ENCODE peak calls at places on chromosome 13, in nine cellular contexts. One of them, this sample, is unnamed. For H3K27me3, the result is how much of the 10 kb centered on the place peaks cover.

GRCh38 chr13:39567569-39567968 is 35.4 kb downstream of the LHFPL6 start:
- DNase-seq in H9: no peak
- DNase-seq in body of pancreas: no peak
- DNase-seq in effector memory CD4-positive, alpha-beta T cell: no peak
- DNase-seq in foreskin keratinocyte: no peak
- DNase-seq in mammary epithelial cell: no peak
- DNase-seq in HAP-1: peak
- DNase-seq in heart right ventricle: no peak
- DNase-seq in fibroblast of lung: no peak
- DNase-seq in this sample: no peak

GRCh38 chr13:31851201-31851600 is 111.9 kb downstream of the RXFP2 start:
- DNase-seq in HAP-1: no peak
- DNase-seq in heart right ventricle: no peak
- DNase-seq in fibroblast of lung: no peak
- DNase-seq in H9: no peak
- DNase-seq in body of pancreas: no peak
- DNase-seq in foreskin keratinocyte: no peak
- DNase-seq in effector memory CD4-positive, alpha-beta T cell: no peak
- DNase-seq in mammary epithelial cell: no peak
- DNase-seq in this sample: no peak

GRCh38 chr13:30423891-30424290 is 1.6 kb downstream of the UBE2L5 start:
- DNase-seq in fibroblast of lung: no peak
- DNase-seq in H9: no peak
- DNase-seq in mammary epithelial cell: no peak
- DNase-seq in foreskin keratinocyte: no peak
- DNase-seq in body of pancreas: no peak
- DNase-seq in heart right ventricle: no peak
- DNase-seq in effector memory CD4-positive, alpha-beta T cell: no peak
- DNase-seq in HAP-1: no peak
- DNase-seq in this sample: no peak

GRCh38 chr13:37788346-37788745 is 81.2 kb downstream of the TRPC4 start:
- DNase-seq in H9: no peak
- DNase-seq in HAP-1: no peak
- DNase-seq in mammary epithelial cell: no peak
- DNase-seq in foreskin keratinocyte: no peak
- DNase-seq in body of pancreas: no peak
- DNase-seq in fibroblast of lung: no peak
- DNase-seq in heart right ventricle: no peak
- DNase-seq in effector memory CD4-positive, alpha-beta T cell: no peak
- DNase-seq in this sample: no peak

GRCh38 chr13:45626731-45627374 is 11.3 kb upstream of the ERICH6B start:
- DNase-seq in fibroblast of lung: peak
- DNase-seq in foreskin keratinocyte: no peak
- DNase-seq in mammary epithelial cell: no peak
- DNase-seq in body of pancreas: no peak
- DNase-seq in HAP-1: peak
- DNase-seq in effector memory CD4-positive, alpha-beta T cell: no peak
- DNase-seq in H9: no peak
- DNase-seq in heart right ventricle: no peak
- DNase-seq in this sample: peak

GRCh38 chr13:51148952-51149573 is 38.0 kb upstream of the C13orf42 start:
- DNase-seq in foreskin keratinocyte: no peak
- DNase-seq in mammary epithelial cell: peak
- DNase-seq in body of pancreas: peak
- DNase-seq in H9: peak
- DNase-seq in heart right ventricle: peak
- DNase-seq in effector memory CD4-positive, alpha-beta T cell: no peak
- DNase-seq in HAP-1: peak
- DNase-seq in fibroblast of lung: peak
- DNase-seq in this sample: peak

GRCh38 chr13:43785166-43785680 is 1.5 kb downstream of the ENOX1 start:
- DNase-seq in mammary epithelial cell: no peak
- DNase-seq in effector memory CD4-positive, alpha-beta T cell: no peak
- DNase-seq in H9: no peak
- DNase-seq in HAP-1: no peak
- DNase-seq in foreskin keratinocyte: no peak
- DNase-seq in fibroblast of lung: no peak
- DNase-seq in heart right ventricle: no peak
- DNase-seq in body of pancreas: no peak
- DNase-seq in this sample: no peak

GRCh38 chr13:45385912-45386311 is 32.3 kb downstream of the SLC25A30 start:
- DNase-seq in HAP-1: no peak
- DNase-seq in fibroblast of lung: no peak
- DNase-seq in foreskin keratinocyte: no peak
- DNase-seq in heart right ventricle: no peak
- DNase-seq in body of pancreas: no peak
- DNase-seq in H9: no peak
- DNase-seq in mammary epithelial cell: no peak
- DNase-seq in effector memory CD4-positive, alpha-beta T cell: no peak
- DNase-seq in this sample: no peak

GRCh38 chr13:114101831-114102520 is 30.4 kb downstream of the RASA3 start:
- DNase-seq in H9: no peak
- DNase-seq in foreskin keratinocyte: no peak
- DNase-seq in heart right ventricle: no peak
- DNase-seq in effector memory CD4-positive, alpha-beta T cell: no peak
- DNase-seq in fibroblast of lung: peak
- DNase-seq in body of pancreas: peak
- DNase-seq in HAP-1: no peak
- DNase-seq in mammary epithelial cell: no peak
- DNase-seq in this sample: no peak

GRCh38 chr13:37889102-37889501 is 19.5 kb upstream of the TRPC4 start:
- DNase-seq in mammary epithelial cell: peak
- DNase-seq in HAP-1: no peak
- DNase-seq in heart right ventricle: no peak
- DNase-seq in effector memory CD4-positive, alpha-beta T cell: no peak
- DNase-seq in H9: no peak
- DNase-seq in foreskin keratinocyte: no peak
- DNase-seq in fibroblast of lung: peak
- DNase-seq in body of pancreas: no peak
- DNase-seq in this sample: peak

GRCh38 chr13:23570099-23570926 is at the start of gene TNFRSF19:
- DNase-seq in effector memory CD4-positive, alpha-beta T cell: no peak
- DNase-seq in fibroblast of lung: peak
- DNase-seq in H9: no peak
- DNase-seq in HAP-1: peak
- DNase-seq in heart right ventricle: peak
- DNase-seq in mammary epithelial cell: peak
- DNase-seq in body of pancreas: peak
- DNase-seq in foreskin keratinocyte: no peak
- DNase-seq in this sample: peak

GRCh38 chr13:75440100-75440499 is 41.9 kb downstream of the TBC1D4 start:
- DNase-seq in foreskin keratinocyte: no peak
- DNase-seq in body of pancreas: peak
- DNase-seq in H9: no peak
- DNase-seq in effector memory CD4-positive, alpha-beta T cell: no peak
- DNase-seq in fibroblast of lung: no peak
- DNase-seq in mammary epithelial cell: no peak
- DNase-seq in heart right ventricle: no peak
- DNase-seq in HAP-1: no peak
- DNase-seq in this sample: no peak

GRCh38 chr13:46640843-46641242 is 87.9 kb downstream of the LRCH1 start:
- DNase-seq in H9: no peak
- DNase-seq in foreskin keratinocyte: peak
- DNase-seq in mammary epithelial cell: peak
- DNase-seq in heart right ventricle: no peak
- DNase-seq in fibroblast of lung: peak
- DNase-seq in body of pancreas: no peak
- DNase-seq in HAP-1: no peak
- DNase-seq in effector memory CD4-positive, alpha-beta T cell: no peak
- DNase-seq in this sample: peak

GRCh38 chr13:79108914-79109643 is 297.0 kb downstream of the RBM26 start:
- DNase-seq in H9: no peak
- DNase-seq in fibroblast of lung: no peak
- DNase-seq in HAP-1: no peak
- DNase-seq in foreskin keratinocyte: no peak
- DNase-seq in body of pancreas: no peak
- DNase-seq in heart right ventricle: no peak
- DNase-seq in mammary epithelial cell: no peak
- DNase-seq in effector memory CD4-positive, alpha-beta T cell: no peak
- DNase-seq in this sample: no peak

GRCh38 chr13:40384976-40385857 is 281.2 kb downstream of the FOXO1 start:
- DNase-seq in foreskin keratinocyte: peak
- DNase-seq in HAP-1: no peak
- DNase-seq in body of pancreas: no peak
- DNase-seq in fibroblast of lung: peak
- DNase-seq in heart right ventricle: no peak
- DNase-seq in mammary epithelial cell: peak
- DNase-seq in H9: no peak
- DNase-seq in effector memory CD4-positive, alpha-beta T cell: no peak
- DNase-seq in this sample: no peak

GRCh38 chr13:30504081-30504480 is 38.3 kb upstream of the HMGB1 start:
- DNase-seq in effector memory CD4-positive, alpha-beta T cell: no peak
- DNase-seq in foreskin keratinocyte: no peak
- DNase-seq in HAP-1: no peak
- DNase-seq in heart right ventricle: no peak
- DNase-seq in body of pancreas: no peak
- DNase-seq in H9: no peak
- DNase-seq in mammary epithelial cell: no peak
- DNase-seq in fibroblast of lung: peak
- DNase-seq in this sample: peak

GRCh38 chr13:72973234-72973633 is 85.6 kb upstream of the KLF5 start:
- DNase-seq in effector memory CD4-positive, alpha-beta T cell: no peak
- DNase-seq in HAP-1: no peak
- DNase-seq in fibroblast of lung: no peak
- DNase-seq in heart right ventricle: no peak
- DNase-seq in mammary epithelial cell: no peak
- DNase-seq in H9: no peak
- DNase-seq in body of pancreas: no peak
- DNase-seq in foreskin keratinocyte: no peak
- DNase-seq in this sample: no peak

GRCh38 chr13:29847501-29847983 is 2.9 kb downstream of the UBL3 start:
- DNase-seq in H9: no peak
- DNase-seq in body of pancreas: peak
- DNase-seq in HAP-1: peak
- DNase-seq in foreskin keratinocyte: peak
- DNase-seq in heart right ventricle: peak
- DNase-seq in mammary epithelial cell: peak
- DNase-seq in fibroblast of lung: peak
- DNase-seq in effector memory CD4-positive, alpha-beta T cell: no peak
- DNase-seq in this sample: peak

GRCh38 chr13:102948006-102948405 is 102.2 kb downstream of the ERCC5 start:
- DNase-seq in heart right ventricle: peak
- DNase-seq in HAP-1: peak
- DNase-seq in fibroblast of lung: peak
- DNase-seq in body of pancreas: no peak
- DNase-seq in mammary epithelial cell: no peak
- DNase-seq in effector memory CD4-positive, alpha-beta T cell: no peak
- DNase-seq in H9: no peak
- DNase-seq in foreskin keratinocyte: no peak
- DNase-seq in this sample: no peak

GRCh38 chr13:24922390-24923304 is 158.7 kb downstream of the RNF17 start:
- DNase-seq in effector memory CD4-positive, alpha-beta T cell: peak
- DNase-seq in body of pancreas: peak
- DNase-seq in H9: peak
- DNase-seq in fibroblast of lung: peak
- DNase-seq in foreskin keratinocyte: peak
- DNase-seq in HAP-1: peak
- DNase-seq in heart right ventricle: peak
- DNase-seq in mammary epithelial cell: peak
- DNase-seq in this sample: peak

DNA sequence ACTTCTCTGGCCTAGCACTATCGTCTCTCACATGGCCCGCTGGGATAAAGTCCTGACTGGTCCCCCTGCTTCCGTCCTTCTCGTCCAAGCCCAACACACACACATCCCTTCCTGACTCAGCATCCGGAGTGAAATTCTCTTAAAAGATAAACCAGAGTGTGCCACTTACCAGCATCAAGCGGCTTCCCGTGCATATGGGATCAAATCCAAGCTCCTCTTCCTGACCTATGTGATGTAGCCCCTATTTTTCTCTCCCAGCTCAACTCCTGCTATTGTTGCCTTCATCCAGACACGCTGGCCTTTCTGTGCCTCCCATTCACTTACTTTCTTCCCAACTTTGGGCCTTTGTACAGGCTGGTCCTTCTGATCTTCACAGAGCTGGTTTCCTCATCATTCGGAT is 530.4 kb downstream of the DIAPH3 start:
- DNase-seq in heart right ventricle: peak
- DNase-seq in mammary epithelial cell: no peak
- DNase-seq in fibroblast of lung: no peak
- DNase-seq in HAP-1: no peak
- DNase-seq in foreskin keratinocyte: no peak
- DNase-seq in body of pancreas: no peak
- DNase-seq in H9: no peak
- DNase-seq in effector memory CD4-positive, alpha-beta T cell: no peak
- DNase-seq in this sample: no peak
- H3K27me3 ChIP-seq in heart right ventricle: under half
- H3K27me3 ChIP-seq in mammary epithelial cell: under half
- H3K27me3 ChIP-seq in fibroblast of lung: under half
- H3K27me3 ChIP-seq in HAP-1: under half
- H3K27me3 ChIP-seq in foreskin keratinocyte: under half
- H3K27me3 ChIP-seq in body of pancreas: under half
- H3K27me3 ChIP-seq in H9: under half
- H3K27me3 ChIP-seq in effector memory CD4-positive, alpha-beta T cell: under half
- H3K27me3 ChIP-seq in this sample: under half

GRCh38 chr13:110561335-110562033 is at the start of gene RAB20:
- DNase-seq in body of pancreas: peak
- DNase-seq in mammary epithelial cell: peak
- DNase-seq in fibroblast of lung: peak
- DNase-seq in H9: peak
- DNase-seq in foreskin keratinocyte: peak
- DNase-seq in effector memory CD4-positive, alpha-beta T cell: peak
- DNase-seq in HAP-1: peak
- DNase-seq in heart right ventricle: peak
- DNase-seq in this sample: peak
- H3K27me3 ChIP-seq in body of pancreas: under half
- H3K27me3 ChIP-seq in mammary epithelial cell: under half
- H3K27me3 ChIP-seq in fibroblast of lung: under half
- H3K27me3 ChIP-seq in H9: under half
- H3K27me3 ChIP-seq in foreskin keratinocyte: under half
- H3K27me3 ChIP-seq in effector memory CD4-positive, alpha-beta T cell: under half
- H3K27me3 ChIP-seq in HAP-1: under half
- H3K27me3 ChIP-seq in heart right ventricle: under half
- H3K27me3 ChIP-seq in this sample: under half

GRCh38 chr13:27972619-27972877 is 3.4 kb upstream of the CDX2 start:
- DNase-seq in mammary epithelial cell: no peak
- DNase-seq in body of pancreas: no peak
- DNase-seq in foreskin keratinocyte: no peak
- DNase-seq in fibroblast of lung: no peak
- DNase-seq in heart right ventricle: no peak
- DNase-seq in effector memory CD4-positive, alpha-beta T cell: no peak
- DNase-seq in H9: no peak
- DNase-seq in HAP-1: no peak
- DNase-seq in this sample: no peak
- H3K27me3 ChIP-seq in mammary epithelial cell: half or more
- H3K27me3 ChIP-seq in body of pancreas: under half
- H3K27me3 ChIP-seq in foreskin keratinocyte: half or more
- H3K27me3 ChIP-seq in fibroblast of lung: half or more
- H3K27me3 ChIP-seq in heart right ventricle: half or more
- H3K27me3 ChIP-seq in effector memory CD4-positive, alpha-beta T cell: under half
- H3K27me3 ChIP-seq in H9: half or more
- H3K27me3 ChIP-seq in HAP-1: under half
- H3K27me3 ChIP-seq in this sample: half or more

DNA sequence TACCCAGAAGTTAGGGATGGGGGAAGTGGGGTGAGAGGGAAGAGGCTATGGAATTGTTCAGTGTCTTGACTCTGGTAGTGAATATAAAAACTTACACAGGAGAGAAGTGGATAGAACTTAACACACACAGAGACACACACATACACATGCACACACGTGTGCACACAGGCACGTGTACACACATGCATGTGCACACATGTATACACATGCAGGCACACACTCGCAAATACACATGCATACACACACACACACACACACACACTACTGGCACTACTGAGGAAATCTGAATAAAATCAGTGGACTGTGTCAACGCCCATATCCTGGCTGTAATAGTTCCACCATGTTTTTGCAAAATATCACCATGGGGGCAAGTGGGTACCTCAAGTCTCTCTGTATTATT is 107.9 kb downstream of the IRS2 start:
- DNase-seq in mammary epithelial cell: no peak
- DNase-seq in foreskin keratinocyte: no peak
- DNase-seq in body of pancreas: no peak
- DNase-seq in effector memory CD4-positive, alpha-beta T cell: no peak
- DNase-seq in heart right ventricle: no peak
- DNase-seq in fibroblast of lung: no peak
- DNase-seq in HAP-1: no peak
- DNase-seq in H9: no peak
- DNase-seq in this sample: no peak
- H3K27me3 ChIP-seq in mammary epithelial cell: under half
- H3K27me3 ChIP-seq in foreskin keratinocyte: under half
- H3K27me3 ChIP-seq in body of pancreas: under half
- H3K27me3 ChIP-seq in effector memory CD4-positive, alpha-beta T cell: under half
- H3K27me3 ChIP-seq in heart right ventricle: half or more
- H3K27me3 ChIP-seq in fibroblast of lung: under half
- H3K27me3 ChIP-seq in HAP-1: under half
- H3K27me3 ChIP-seq in H9: under half
- H3K27me3 ChIP-seq in this sample: under half

This sample was measured in brain microvascular endothelial cell.